ENCODE peak calls at places on chromosomes 7 and 10, in five cellular contexts. One of them, this sample, is unnamed.

GRCh38 chr10:91164520-91165065 is 55.9 kb upstream of the PCGF5 start:
- DNase-seq in CD8-positive, alpha-beta T cell: no peak
- DNase-seq in nephron progenitor cell: no peak
- DNase-seq in NCI-H1694 treated with DMSO at 0.1 percent for 48 hours: no peak
- DNase-seq in cardiac muscle cell: no peak
- DNase-seq in this sample: no peak

GRCh38 chr10:117169480-117169879 is 27.8 kb upstream of the KCNK18 start:
- DNase-seq in CD8-positive, alpha-beta T cell: no peak
- DNase-seq in nephron progenitor cell: no peak
- DNase-seq in NCI-H1694 treated with DMSO at 0.1 percent for 48 hours: no peak
- DNase-seq in cardiac muscle cell: no peak
- DNase-seq in this sample: no peak

GRCh38 chr10:107232013-107232412 is 67.5 kb upstream of the SORCS1 start:
- DNase-seq in CD8-positive, alpha-beta T cell: no peak
- DNase-seq in nephron progenitor cell: no peak
- DNase-seq in NCI-H1694 treated with DMSO at 0.1 percent for 48 hours: no peak
- DNase-seq in cardiac muscle cell: no peak
- DNase-seq in this sample: no peak

GRCh38 chr10:33803248-33803647 is 468.8 kb upstream of the NRP1 start:
- DNase-seq in CD8-positive, alpha-beta T cell: no peak
- DNase-seq in nephron progenitor cell: no peak
- DNase-seq in NCI-H1694 treated with DMSO at 0.1 percent for 48 hours: no peak
- DNase-seq in cardiac muscle cell: no peak
- DNase-seq in this sample: no peak

GRCh38 chr7:76354516-76354915 is 4.3 kb downstream of the YWHAG start:
- DNase-seq in CD8-positive, alpha-beta T cell: no peak
- DNase-seq in nephron progenitor cell: no peak
- DNase-seq in NCI-H1694 treated with DMSO at 0.1 percent for 48 hours: no peak
- DNase-seq in cardiac muscle cell: no peak
- DNase-seq in this sample: no peak

GRCh38 chr10:132459252-132460028 is 62.4 kb downstream of the PWWP2B start:
- DNase-seq in CD8-positive, alpha-beta T cell: no peak
- DNase-seq in nephron progenitor cell: peak; percentile 2
- DNase-seq in NCI-H1694 treated with DMSO at 0.1 percent for 48 hours: no peak
- DNase-seq in cardiac muscle cell: no peak
- DNase-seq in this sample: no peak

GRCh38 chr7:127674361-127674760 is 22.4 kb downstream of the SND1 start:
- DNase-seq in CD8-positive, alpha-beta T cell: no peak
- DNase-seq in nephron progenitor cell: no peak
- DNase-seq in NCI-H1694 treated with DMSO at 0.1 percent for 48 hours: no peak
- DNase-seq in cardiac muscle cell: no peak
- DNase-seq in this sample: no peak

GRCh38 chr10:86489960-86490612 is 31.5 kb downstream of the WAPL start:
- DNase-seq in CD8-positive, alpha-beta T cell: no peak
- DNase-seq in nephron progenitor cell: no peak
- DNase-seq in NCI-H1694 treated with DMSO at 0.1 percent for 48 hours: no peak
- DNase-seq in cardiac muscle cell: no peak
- DNase-seq in this sample: no peak

GRCh38 chr7:152902054-152902453 is 142.5 kb downstream of the ACTR3B start:
- DNase-seq in CD8-positive, alpha-beta T cell: no peak
- DNase-seq in nephron progenitor cell: peak; percentile 30
- DNase-seq in NCI-H1694 treated with DMSO at 0.1 percent for 48 hours: no peak
- DNase-seq in cardiac muscle cell: no peak
- DNase-seq in this sample: no peak